ENCODE peak calls at places on chromosomes 16 and 17, in seven cellular contexts. K is tibial artery, L is astrocyte of the spinal cord, F is HFFc6, N is lung, S is IMR-90, Z is AG09319. E is an unnamed sample.

GRCh38 chr16:83118365-83118764 is 491.6 kb downstream of the CDH13 start:
- DNase-seq in Z (no peak), N (no peak), L (no peak), F (peak), S (peak), K (no peak), E (no peak)

GRCh38 chr16:53320992-53321391 is 113.3 kb upstream of the RBL2 start:
- DNase-seq in K (no peak), S (no peak), Z (no peak), L (no peak), F (no peak), N (no peak), E (no peak)

GRCh38 chr17:76032073-76032779 is 5.1 kb upstream of the EVPL start:
- DNase-seq in F (no peak), K (no peak), S (no peak), L (no peak), N (no peak), Z (no peak), E (no peak)

GRCh38 chr17:7673239-7673638 is 14.1 kb downstream of the TP53 start:
- DNase-seq in L (no peak), F (peak), N (no peak), Z (no peak), S (no peak), K (no peak), E (no peak)

GRCh38 chr17:20095366-20096080 is 86.4 kb downstream of the SPECC1 start:
- DNase-seq in N (no peak), S (peak), F (peak), Z (no peak), L (peak), K (peak), E (no peak)

GRCh38 chr17:63705657-63706056 is 5.7 kb upstream of the LIMD2 start:
- DNase-seq in L (no peak), N (no peak), S (no peak), F (no peak), K (no peak), Z (no peak), E (no peak)

GRCh38 chr16:69724981-69725479 is 1.3 kb downstream of the NQO1 start:
- DNase-seq in S (no peak), L (no peak), N (no peak), F (no peak), K (peak), Z (no peak), E (no peak)

GRCh38 chr16:20765732-20766131 is 1.9 kb downstream of the ACSM3 start:
- DNase-seq in Z (no peak), F (no peak), K (no peak), N (no peak), L (no peak), S (no peak), E (no peak)

GRCh38 chr16:89571636-89572035 is 3.9 kb upstream of the CPNE7 start:
- DNase-seq in N (no peak), L (no peak), Z (no peak), S (no peak), K (no peak), F (no peak), E (no peak)

GRCh38 chr16:48393843-48394703 is 8.9 kb upstream of the SIAH1 start:
- DNase-seq in L (no peak), N (no peak), F (no peak), Z (no peak), S (peak), K (peak), E (no peak)

GRCh38 chr17:3447625-3448024 is 14.0 kb upstream of the OR1E2 start:
- DNase-seq in Z (no peak), N (no peak), S (no peak), K (no peak), L (no peak), F (no peak), E (no peak)

GRCh38 chr17:33258291-33258690 is 34.8 kb downstream of the ASIC2 start:
- DNase-seq in L (no peak), S (no peak), F (no peak), Z (no peak), K (no peak), N (no peak), E (no peak)

DNA sequence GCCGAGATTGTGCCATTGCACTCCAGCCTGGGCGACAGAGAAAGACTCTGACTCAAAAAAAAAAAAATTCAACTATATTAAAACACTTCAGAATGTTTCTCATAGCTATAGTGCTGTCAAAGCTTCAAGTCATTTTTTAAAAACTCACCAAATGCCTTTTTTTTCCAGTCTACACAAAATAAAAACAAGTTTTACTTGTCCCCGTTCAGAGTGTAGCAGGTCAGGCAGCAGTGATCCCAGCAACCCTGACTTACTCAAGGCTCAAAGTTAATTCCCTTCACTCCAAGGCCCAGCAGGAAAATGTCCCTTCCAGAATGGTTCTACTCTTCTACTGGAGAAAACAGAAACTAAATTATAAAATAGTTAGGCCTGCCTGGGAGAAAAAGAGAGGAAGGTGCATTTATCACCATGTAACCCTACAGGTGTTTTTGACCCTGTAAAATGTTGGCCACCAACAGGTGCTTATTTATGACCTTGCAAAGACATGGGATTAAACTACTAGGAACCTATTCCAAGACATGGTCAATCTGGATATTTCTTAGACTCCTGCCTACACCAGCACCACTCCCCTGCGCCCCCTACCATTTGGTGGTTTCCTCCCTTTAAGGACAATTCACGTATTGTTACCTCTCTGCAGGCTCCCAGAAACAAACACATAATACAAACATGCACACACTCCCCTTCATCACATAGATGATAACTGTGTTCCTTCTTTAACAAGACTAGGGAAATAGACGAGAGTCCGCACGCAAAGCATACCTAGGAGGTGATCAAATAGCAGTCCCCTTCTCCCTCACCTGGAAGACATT is 5.4 kb downstream of the AMFR start:
- DNase-seq in Z (no peak), N (no peak), L (no peak), F (no peak), K (no peak), S (no peak), E (no peak)
- TF ChIP-seq CTCF in Z (no peak), N (no peak), L (peak), F (no peak), K (no peak), S (no peak), E (no peak)

GRCh38 chr17:55057184-55057583 is 88.6 kb downstream of the STXBP4 start:
- DNase-seq in F (no peak), S (no peak), N (no peak), K (no peak), L (no peak), Z (no peak), E (no peak)

GRCh38 chr17:55056530-55056929 is 88.0 kb downstream of the STXBP4 start:
- DNase-seq in F (no peak), Z (no peak), S (no peak), N (peak), K (no peak), L (peak), E (no peak)

GRCh38 chr17:55059724-55060123 is 91.2 kb downstream of the STXBP4 start:
- DNase-seq in S (no peak), Z (no peak), N (no peak), F (no peak), L (no peak), K (no peak), E (no peak)

GRCh38 chr17:55054429-55054828 is 85.9 kb downstream of the STXBP4 start:
- DNase-seq in F (no peak), N (no peak), L (no peak), S (no peak), K (no peak), Z (no peak), E (no peak)

GRCh38 chr17:55053855-55054254 is 85.3 kb downstream of the STXBP4 start:
- DNase-seq in S (peak), Z (no peak), L (peak), K (no peak), F (no peak), N (no peak), E (no peak)
- TF ChIP-seq CTCF in S (peak), Z (peak), L (peak), K (peak), F (peak), N (no peak), E (no peak)

GRCh38 chr16:68596266-68596665 is 48.8 kb upstream of the CDH3 start:
- DNase-seq in L (no peak), K (no peak), N (no peak), Z (no peak), F (no peak), S (no peak), E (no peak)

GRCh38 chr16:68592466-68593337 is 52.4 kb upstream of the CDH3 start:
- DNase-seq in F (no peak), L (no peak), Z (no peak), S (no peak), K (no peak), N (no peak), E (no peak)

DNA sequence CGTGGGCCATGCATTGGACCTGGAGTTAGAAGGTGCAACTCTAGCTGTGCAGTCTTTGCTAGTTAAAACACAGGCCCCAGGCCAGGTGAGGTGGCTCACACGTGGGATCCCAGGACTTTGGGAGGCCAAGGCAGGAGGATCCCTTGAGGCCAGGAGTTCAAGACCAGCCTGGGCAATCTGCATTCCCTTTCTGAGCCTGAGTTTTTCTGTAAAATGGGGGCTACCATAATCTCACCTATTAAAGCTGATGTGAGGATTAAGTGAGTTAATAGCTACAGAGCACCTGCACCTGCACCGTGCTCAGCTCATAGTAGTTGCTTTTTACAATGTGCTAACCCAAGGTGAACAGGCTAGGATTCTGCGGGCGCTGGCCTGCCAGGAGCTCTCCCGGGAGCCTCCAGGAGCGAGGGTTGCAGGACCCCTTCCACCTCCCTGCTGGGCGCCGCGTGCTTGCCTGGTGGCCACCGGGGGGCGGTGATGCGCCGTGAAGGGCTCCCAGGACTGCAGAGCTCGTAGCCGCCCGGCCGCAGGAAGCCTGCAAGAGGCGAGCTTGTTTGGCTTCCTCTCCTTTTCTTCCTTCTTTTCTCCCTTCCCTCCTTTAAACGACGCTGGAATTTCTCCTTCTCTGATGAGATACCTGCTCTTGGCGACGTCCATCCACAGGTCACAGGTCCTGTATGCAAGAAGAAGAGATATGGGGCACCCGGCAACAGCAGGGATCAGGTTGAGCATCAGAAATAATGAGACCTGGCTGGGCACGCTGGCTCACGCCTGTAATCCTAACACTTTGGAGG is 51.3 kb downstream of the ZFP90 start:
- DNase-seq in F (peak), K (no peak), N (peak), S (peak), Z (peak), L (peak), E (peak)
- TF ChIP-seq CTCF in F (peak), K (no peak), N (peak), S (peak), Z (peak), L (peak), E (peak)

GRCh38 chr17:5522476-5522875 is 36.1 kb downstream of the MIS12 start:
- DNase-seq in Z (no peak), N (no peak), K (no peak), S (no peak), F (no peak), L (no peak), E (no peak)
- TF ChIP-seq CTCF in Z (no peak), N (no peak), K (no peak), S (no peak), F (peak), L (no peak), E (no peak)

GRCh38 chr17:78304549-78305037 is 55.3 kb downstream of the SOCS3 start:
- DNase-seq in S (no peak), L (no peak), K (no peak), N (no peak), F (no peak), Z (no peak), E (no peak)

GRCh38 chr17:78302478-78302877 is 57.4 kb downstream of the SOCS3 start:
- DNase-seq in Z (no peak), L (no peak), N (no peak), S (no peak), K (no peak), F (no peak), E (no peak)

GRCh38 chr17:78305801-78306200 is 54.1 kb downstream of the SOCS3 start:
- DNase-seq in F (no peak), N (no peak), S (no peak), Z (no peak), K (no peak), L (no peak), E (no peak)

GRCh38 chr17:78306913-78307312 is 53.0 kb downstream of the SOCS3 start:
- DNase-seq in L (no peak), Z (no peak), N (no peak), S (no peak), K (no peak), F (no peak), E (no peak)

GRCh38 chr17:78307887-78308633 is 51.8 kb downstream of the SOCS3 start:
- DNase-seq in Z (no peak), S (no peak), L (no peak), F (no peak), K (no peak), N (no peak), E (no peak)
- TF ChIP-seq CTCF in Z (no peak), S (no peak), L (no peak), F (no peak), K (no peak), N (no peak), E (no peak)

GRCh38 chr17:73215414-73215813 is 22.6 kb downstream of the COG1 start:
- DNase-seq in L (no peak), F (no peak), Z (no peak), N (no peak), S (no peak), K (no peak), E (no peak)
- TF ChIP-seq CTCF in L (no peak), F (no peak), Z (no peak), N (no peak), S (no peak), K (no peak), E (no peak)

GRCh38 chr16:1538804-1539520 is 5.5 kb downstream of the TMEM204 start:
- DNase-seq in L (no peak), Z (no peak), S (no peak), N (no peak), F (no peak), K (no peak), E (no peak)
- TF ChIP-seq CTCF in L (no peak), Z (no peak), S (no peak), N (no peak), F (no peak), K (no peak), E (no peak)

GRCh38 chr16:67393111-67393789 is at the start of gene TPPP3:
- DNase-seq in L (peak), K (peak), F (peak), Z (peak), S (peak), N (peak), E (peak)
- TF ChIP-seq CTCF in L (peak), K (peak), F (peak), Z (peak), S (peak), N (peak), E (peak)

E was measured in natural killer cell.